ENCODE peak calls at places on chromosomes 12 and 14, in seven cellular contexts. D is A549, A is fibroblast of mammary gland, H is OCI-LY7, B is heart right ventricle, N is IMR-90, P is cardiac fibroblast. I is an unnamed sample.

GRCh38 chr12:82910246-82910893 is 223.7 kb downstream of the TMTC2 start:
- DNase-seq in H (no peak), B (no peak), P (no peak), D (no peak), N (no peak), A (no peak), I (no peak)

GRCh38 chr12:116620801-116621593 is 61.8 kb downstream of the MAP1LC3B2 start:
- DNase-seq in H (no peak), P (no peak), B (no peak), D (no peak), A (no peak), N (no peak), I (no peak)

GRCh38 chr12:107580750-107581529 is 104.7 kb upstream of the PWP1 start:
- DNase-seq in B (no peak), A (no peak), D (no peak), H (no peak), P (no peak), N (no peak), I (peak; percentile 23)

GRCh38 chr14:81625343-81625742 is 91.7 kb upstream of the SEL1L start:
- DNase-seq in A (peak; percentile 20), H (peak; percentile 65), P (peak; percentile 4), D (peak; percentile 8), B (no peak), N (no peak), I (peak; percentile 12)

GRCh38 chr12:111430418-111431353 is 25.0 kb downstream of the SH2B3 start:
- DNase-seq in H (no peak), A (no peak), N (no peak), D (no peak), B (no peak), P (no peak), I (no peak)

GRCh38 chr12:82009524-82009923 is 250.4 kb upstream of the PPFIA2 start:
- DNase-seq in D (no peak), N (no peak), H (no peak), B (no peak), A (no peak), P (no peak), I (no peak)

GRCh38 chr14:68678471-68678870 is 114.4 kb downstream of the ZFP36L1 start:
- DNase-seq in B (no peak), A (no peak), D (no peak), P (no peak), N (no peak), H (no peak), I (no peak)

GRCh38 chr12:76006028-76006916 is 25.3 kb downstream of the PHLDA1 start:
- DNase-seq in N (no peak), H (no peak), P (no peak), B (no peak), A (no peak), D (no peak), I (no peak)

GRCh38 chr12:68455676-68456345 is 123.6 kb upstream of the MDM1 start:
- DNase-seq in H (peak; percentile 13), B (no peak), D (no peak), A (no peak), P (peak; percentile 29), N (peak; percentile 12), I (peak; percentile 28)

GRCh38 chr12:105922670-105923102 is 216.1 kb downstream of the NUAK1 start:
- DNase-seq in A (peak; percentile 47), H (no peak), B (no peak), D (peak; percentile 39), P (no peak), N (peak; percentile 91), I (peak; percentile 77)

GRCh38 chr14:68884031-68885030 is 91.5 kb upstream of the ZFP36L1 start:
- DNase-seq in B (peak; percentile 36), N (peak; percentile 96), P (peak; percentile 89), A (peak; percentile 97), H (peak; percentile 22), D (peak; percentile 79), I (peak; percentile 91)

GRCh38 chr12:26298785-26299621 is 103.6 kb downstream of the SSPN start:
- DNase-seq in A (peak; percentile 93), D (peak; percentile 64), N (peak; percentile 83), B (no peak), P (peak; percentile 72), H (peak; percentile 59), I (peak; percentile 83)

GRCh38 chr12:78210894-78211302 is 380.2 kb downstream of the NAV3 start:
- DNase-seq in H (no peak), P (peak; percentile 83), N (peak; percentile 81), A (peak; percentile 94), D (no peak), B (no peak), I (peak; percentile 91)

GRCh38 chr14:40682131-40682913 is 924.4 kb upstream of the LRFN5 start:
- DNase-seq in A (no peak), N (no peak), B (no peak), H (no peak), D (no peak), P (no peak), I (no peak)

GRCh38 chr14:94423465-94424056 is 29.0 kb downstream of the SERPINA11 start:
- DNase-seq in B (peak; percentile 67), A (peak; percentile 67), N (peak; percentile 59), H (peak; percentile 56), D (peak; percentile 61), P (peak; percentile 79), I (peak; percentile 83)

GRCh38 chr12:113874326-113874725 is 91.8 kb downstream of the RBM19 start:
- DNase-seq in H (no peak), N (no peak), P (no peak), A (no peak), B (no peak), D (no peak), I (no peak)

GRCh38 chr12:101485015-101485414 is 9.9 kb downstream of the SPIC start:
- DNase-seq in H (no peak), A (peak; percentile 23), N (no peak), B (no peak), P (peak; percentile 6), D (no peak), I (peak; percentile 59)

GRCh38 chr14:71374989-71375388 is 467.7 kb downstream of the PCNX1 start:
- DNase-seq in B (no peak), H (no peak), P (no peak), N (no peak), A (no peak), D (no peak), I (no peak)

GRCh38 chr12:114668151-114668891 is 15.7 kb downstream of the TBX3 start:
- DNase-seq in D (peak; percentile 94), P (peak; percentile 78), B (peak; percentile 81), A (peak; percentile 87), N (peak; percentile 84), H (no peak), I (peak; percentile 77)

GRCh38 chr14:90272523-90272922 is 16.2 kb downstream of the PSMC1 start:
- DNase-seq in B (no peak), D (no peak), A (no peak), P (no peak), N (no peak), H (no peak), I (no peak)

GRCh38 chr12:95316798-95317197 is 99.2 kb downstream of the VEZT start:
- DNase-seq in B (no peak), N (no peak), A (no peak), D (no peak), H (no peak), P (no peak), I (peak; percentile 38)

GRCh38 chr12:13339538-13339937 is 143.0 kb downstream of the EMP1 start:
- DNase-seq in N (no peak), P (no peak), D (peak; percentile 49), B (no peak), A (peak; percentile 96), H (no peak), I (no peak)

GRCh38 chr14:49478784-49479183 is 107.4 kb downstream of the RPS29 start:
- DNase-seq in N (no peak), P (no peak), H (no peak), A (no peak), D (no peak), B (no peak), I (no peak)
- TF ChIP-seq CTCF in N (no peak), P (no peak), H (no peak), A (no peak), D (no peak), B (no peak), I (no peak)

GRCh38 chr12:79932393-79932792 is 2.5 kb downstream of the PPP1R12A start:
- DNase-seq in H (no peak), P (no peak), B (no peak), A (no peak), D (no peak), N (no peak), I (no peak)
- H3K4me3 ChIP-seq in H (peak overlapping the region; percentile 100), P (peak overlapping the region; percentile 98), B (peak overlapping the region; percentile 85), A (peak overlapping the region; percentile 97), D (peak overlapping the region; percentile 66), N (peak overlapping the region; percentile 93), I (peak overlapping the region; percentile 91)

GRCh38 chr12:39805651-39806050 is 186.0 kb upstream of the ABCD2 start:
- DNase-seq in A (no peak), D (no peak), N (no peak), P (no peak), H (no peak), B (no peak), I (no peak)

GRCh38 chr12:39803151-39803550 is 183.5 kb upstream of the ABCD2 start:
- DNase-seq in D (no peak), N (no peak), B (no peak), A (no peak), P (no peak), H (no peak), I (no peak)

GRCh38 chr12:39804479-39805241 is 185.1 kb upstream of the ABCD2 start:
- DNase-seq in H (no peak), D (no peak), A (peak; percentile 4), P (no peak), N (no peak), B (no peak), I (peak; percentile 4)

DNA sequence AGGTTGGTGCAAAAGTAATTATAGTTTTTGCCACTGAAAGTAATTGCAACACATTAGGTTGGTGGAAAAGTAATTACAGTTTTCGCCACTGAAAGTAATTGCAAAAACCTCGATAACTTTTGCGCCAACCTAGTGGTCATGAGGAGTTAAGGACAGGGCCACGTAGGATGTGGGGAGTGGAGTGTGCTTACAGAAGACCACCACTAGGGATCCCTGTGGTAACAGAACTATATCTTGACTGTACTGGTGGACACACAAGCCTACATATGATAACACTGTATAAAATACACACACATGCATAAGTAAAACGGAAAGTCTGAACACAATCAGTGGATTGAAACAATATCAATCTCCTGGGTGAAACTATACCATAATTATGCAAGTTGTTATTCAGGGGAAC is 187.4 kb upstream of the ABCD2 start:
- DNase-seq in H (peak; percentile 13), B (no peak), D (peak; percentile 29), P (peak; percentile 32), N (no peak), A (peak; percentile 30), I (peak; percentile 30)
- TF ChIP-seq CTCF in H (peak; percentile 65), B (no peak), D (no peak), P (peak; percentile 45), N (no peak), A (peak; percentile 32), I (peak; percentile 40)

GRCh38 chr14:104464907-104465306 is 114.7 kb upstream of the C14orf180 start:
- DNase-seq in A (no peak), N (no peak), B (no peak), P (no peak), H (no peak), D (no peak), I (no peak)

GRCh38 chr14:104460920-104461651 is 118.5 kb upstream of the C14orf180 start:
- DNase-seq in N (no peak), H (no peak), B (no peak), A (no peak), P (no peak), D (no peak), I (no peak)

GRCh38 chr14:104458845-104459244 is 120.7 kb upstream of the C14orf180 start:
- DNase-seq in B (no peak), P (no peak), N (no peak), H (no peak), D (no peak), A (no peak), I (no peak)

GRCh38 chr14:104462651-104463630 is 116.6 kb upstream of the C14orf180 start:
- DNase-seq in B (no peak), H (no peak), D (no peak), P (no peak), N (no peak), A (peak; percentile 2), I (no peak)

GRCh38 chr14:104461676-104462443 is 117.7 kb upstream of the C14orf180 start:
- DNase-seq in N (no peak), B (no peak), P (no peak), D (no peak), H (no peak), A (no peak), I (no peak)
- H3K4me3 ChIP-seq in N (no peak overlapping the region), B (peak overlapping the region; percentile 31), P (no peak overlapping the region), D (peak overlapping the region; percentile 34), H (no peak overlapping the region), A (no peak overlapping the region), I (no peak overlapping the region)